ENCODE peak calls at places on chromosomes 7 and 10, in four cellular contexts. I is aorta, A is Caco-2, B is right atrium auricular region. S is an unnamed sample.
A peak's percentile ranks its signal among the peaks of the same experiment; 100 is the strongest.

GRCh38 chr7:2436341-2437104 is 33.1 kb downstream of the CHST12 start:
- DNase-seq in I (no peak), A (no peak), B (no peak), S (no peak)

GRCh38 chr10:80132299-80133139 is at the start of gene PLAC9:
- DNase-seq in I (no peak), A (no peak), B (peak; percentile 55), S (no peak)

GRCh38 chr7:158829021-158829341 is 328 bp downstream of the ESYT2 start:
- DNase-seq in I (peak; percentile 84), A (peak; percentile 72), B (no peak), S (peak; percentile 39)

GRCh38 chr10:99779335-99779734 is 3.1 kb upstream of the ABCC2 start:
- DNase-seq in I (no peak), A (peak; percentile 42), B (no peak), S (no peak)

GRCh38 chr7:93228302-93228701 is 2.0 kb upstream of the HEPACAM2 start:
- DNase-seq in I (no peak), A (peak; percentile 67), B (no peak), S (peak; percentile 16)

GRCh38 chr10:12252882-12253546 is 57.0 kb downstream of the CDC123 start:
- DNase-seq in I (no peak), A (peak; percentile 58), B (no peak), S (peak; percentile 40)

GRCh38 chr10:36349445-36350063 is 707.5 kb upstream of the FZD8 start:
- DNase-seq in I (peak; percentile 48), A (no peak), B (no peak), S (no peak)

GRCh38 chr7:110157631-110158362 is 933.1 kb upstream of the LRRN3 start:
- DNase-seq in I (no peak), A (no peak), B (no peak), S (no peak)

GRCh38 chr7:16399916-16400895 is 21.1 kb downstream of the CRPPA start:
- DNase-seq in I (no peak), A (no peak), B (no peak), S (no peak)

GRCh38 chr10:34957531-34957930 is 132.6 kb downstream of the CUL2 start:
- DNase-seq in I (no peak), A (no peak), B (no peak), S (no peak)

GRCh38 chr7:100865372-100865911 is 1.7 kb upstream of the TRIP6 start:
- DNase-seq in I (no peak), A (no peak), B (no peak), S (no peak)

GRCh38 chr7:151844080-151844827 is 32.7 kb downstream of the PRKAG2 start:
- DNase-seq in I (peak; percentile 50), A (peak; percentile 48), B (no peak), S (no peak)

GRCh38 chr7:69510114-69510513 is 88.2 kb upstream of the AUTS2 start:
- DNase-seq in I (no peak), A (no peak), B (no peak), S (no peak)

GRCh38 chr10:48639646-48640045 is 34.8 kb upstream of the ARHGAP22 start:
- DNase-seq in I (no peak), A (no peak), B (no peak), S (no peak)

GRCh38 chr10:91319336-91319735 is 90.8 kb upstream of the HECTD2 start:
- DNase-seq in I (no peak), A (no peak), B (no peak), S (no peak)

GRCh38 chr7:134686782-134687181 is 40.1 kb downstream of the BPGM start:
- DNase-seq in I (no peak), A (no peak), B (no peak), S (peak; percentile 74)

GRCh38 chr7:111229951-111230350 is 139.0 kb downstream of the LRRN3 start:
- DNase-seq in I (no peak), A (no peak), B (no peak), S (no peak)

GRCh38 chr7:22348379-22348778 is 8.6 kb downstream of the RAPGEF5 start:
- DNase-seq in I (no peak), A (no peak), B (no peak), S (no peak)

GRCh38 chr10:69237528-69238159 is 17.5 kb downstream of the HKDC1 start:
- DNase-seq in I (peak; percentile 89), A (peak; percentile 95), B (peak; percentile 91), S (peak; percentile 91)

GRCh38 chr7:157273208-157274202 is 63.3 kb upstream of the DNAJB6 start:
- DNase-seq in I (peak; percentile 80), A (peak; percentile 84), B (no peak), S (peak; percentile 41)

GRCh38 chr10:131630772-131631258 is 270.0 kb upstream of the PPP2R2D start:
- DNase-seq in I (no peak), A (no peak), B (no peak), S (no peak)

GRCh38 chr7:117097860-117098259 is 144.6 kb downstream of the ST7 start:
- DNase-seq in I (no peak), A (no peak), B (no peak), S (no peak)

GRCh38 chr7:33472348-33473025 is 343.1 kb downstream of the BBS9 start:
- DNase-seq in I (no peak), A (no peak), B (no peak), S (no peak)

GRCh38 chr10:114337510-114338462 is 66.5 kb downstream of the AFAP1L2 start:
- DNase-seq in I (no peak), A (no peak), B (no peak), S (no peak)

GRCh38 chr10:125035136-125035535 is 93.2 kb downstream of the ZRANB1 start:
- DNase-seq in I (no peak), A (no peak), B (no peak), S (no peak)

GRCh38 chr7:150431839-150432658 is 18.4 kb upstream of the GIMAP8 start:
- DNase-seq in I (no peak), A (no peak), B (peak; percentile 40), S (no peak)
- H3K4me1 ChIP-seq in I (no peaks in the 10 kb centered on the region), A (no peaks in the 10 kb centered on the region), B (no peaks in the 10 kb centered on the region), S (no peaks in the 10 kb centered on the region)

DNA sequence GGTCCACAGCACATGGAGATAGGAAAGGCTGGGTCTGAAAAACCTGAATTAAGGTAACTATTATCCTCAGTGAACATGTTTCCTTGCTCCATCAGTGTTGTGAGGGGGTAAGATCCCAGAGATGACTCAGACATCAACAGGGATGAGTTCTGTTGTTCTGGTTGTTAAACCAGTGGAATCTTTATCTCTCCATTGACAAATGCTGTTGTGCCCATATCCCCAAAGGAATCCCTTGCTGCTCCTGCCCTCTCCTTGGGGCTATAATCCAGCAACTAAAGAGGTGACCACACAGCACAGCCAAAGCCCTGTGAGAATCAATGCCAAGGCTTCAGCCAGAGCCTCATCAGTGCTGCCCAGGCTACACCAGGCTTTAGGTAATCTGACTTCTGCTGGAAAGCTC is 113.4 kb downstream of the JAZF1 start:
- DNase-seq in I (no peak), A (no peak), B (no peak), S (no peak)
- H3K4me1 ChIP-seq in I (peaks cover 5% of the 10 kb centered on the region), A (no peaks in the 10 kb centered on the region), B (no peaks in the 10 kb centered on the region), S (peaks cover 18% of the 10 kb centered on the region)

DNA sequence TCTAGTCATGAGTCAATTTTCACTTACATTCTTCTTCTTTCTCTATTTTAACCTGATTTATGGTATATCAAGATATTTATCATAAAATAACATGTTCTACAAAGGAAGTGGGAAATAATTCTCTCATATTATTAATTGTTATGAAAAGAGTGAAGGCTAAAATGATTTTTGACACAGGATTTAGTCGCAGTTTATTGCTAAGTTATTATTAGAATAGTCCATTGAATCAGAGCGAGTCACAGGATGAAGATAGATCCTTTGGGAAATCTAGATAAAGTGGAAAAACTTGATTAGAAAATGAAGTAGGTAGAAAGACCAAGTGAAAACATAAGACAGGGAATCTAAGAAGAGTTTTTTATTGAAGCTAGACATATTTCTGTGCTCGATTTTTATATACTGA is 184.3 kb upstream of the DGKB start:
- DNase-seq in I (no peak), A (no peak), B (no peak), S (no peak)
- H3K4me1 ChIP-seq in I (no peaks in the 10 kb centered on the region), A (no peaks in the 10 kb centered on the region), B (no peaks in the 10 kb centered on the region), S (no peaks in the 10 kb centered on the region)

DNA sequence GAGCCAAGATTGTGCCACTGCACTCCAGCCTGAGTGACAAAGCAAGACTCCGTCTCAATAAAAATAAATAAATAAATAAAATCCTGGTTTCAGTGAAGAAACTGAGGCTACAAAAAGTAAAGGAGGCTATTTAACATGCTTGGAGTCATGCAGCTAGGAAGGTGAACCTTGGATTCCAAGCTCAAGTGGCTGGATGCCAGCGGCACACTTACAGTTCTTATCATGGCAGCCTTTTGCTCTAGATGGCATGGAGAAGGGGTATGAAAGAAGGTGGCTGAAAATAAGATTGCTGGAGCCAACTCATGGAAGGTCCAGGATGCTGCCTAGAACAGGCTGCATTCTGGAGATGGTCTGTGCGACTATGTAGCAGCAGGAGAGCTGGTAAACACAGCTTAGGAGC is 170.0 kb downstream of the SLC25A13 start:
- DNase-seq in I (no peak), A (no peak), B (no peak), S (no peak)
- H3K4me1 ChIP-seq in I (no peaks in the 10 kb centered on the region), A (no peaks in the 10 kb centered on the region), B (no peaks in the 10 kb centered on the region), S (no peaks in the 10 kb centered on the region)

GRCh38 chr10:22649390-22649841 is 65.0 kb downstream of the PIP4K2A start:
- DNase-seq in I (no peak), A (no peak), B (no peak), S (no peak)

GRCh38 chr10:22648547-22648961 is 65.8 kb downstream of the PIP4K2A start:
- DNase-seq in I (no peak), A (no peak), B (no peak), S (no peak)

GRCh38 chr10:22649977-22650376 is 64.4 kb downstream of the PIP4K2A start:
- DNase-seq in I (no peak), A (no peak), B (no peak), S (no peak)

GRCh38 chr10:22652988-22653431 is 61.4 kb downstream of the PIP4K2A start:
- DNase-seq in I (no peak), A (no peak), B (no peak), S (no peak)

DNA sequence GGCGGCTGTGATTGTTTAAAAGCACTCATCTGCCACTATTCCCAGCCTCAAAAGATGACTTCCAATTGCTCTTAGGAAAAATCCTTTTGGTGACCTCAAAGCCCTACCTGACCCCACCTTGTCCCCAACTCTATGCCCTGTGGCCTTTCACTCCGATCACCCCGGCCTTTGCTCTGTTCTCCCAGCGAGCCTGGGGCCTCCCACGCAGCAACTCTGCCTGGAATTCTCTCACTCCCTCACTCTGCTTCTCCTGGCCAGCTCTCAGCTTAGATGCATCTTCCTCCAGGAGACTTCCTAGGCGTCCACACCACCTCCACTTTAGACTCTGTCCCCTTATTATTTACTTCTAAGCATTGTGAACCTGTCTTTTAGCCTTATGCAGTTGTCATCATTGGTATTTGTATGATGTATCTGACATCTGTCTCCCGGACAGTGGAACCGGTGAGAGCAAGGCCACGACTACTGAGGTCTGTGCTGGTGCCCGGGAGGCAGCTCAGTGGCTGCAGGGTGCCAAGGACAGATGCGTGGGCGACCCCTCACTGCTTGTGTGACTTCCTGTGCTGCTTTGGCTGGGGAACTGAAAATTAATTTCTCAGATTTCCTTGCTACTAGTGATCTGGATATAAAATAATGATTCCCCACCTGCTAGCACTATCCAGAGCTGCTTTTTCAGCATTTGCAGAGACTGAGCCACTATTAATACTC is 63.0 kb downstream of the PIP4K2A start:
- DNase-seq in I (no peak), A (no peak), B (no peak), S (no peak)
- H3K4me1 ChIP-seq in I (peaks cover 10% of the 10 kb centered on the region), A (peaks cover 42% of the 10 kb centered on the region), B (no peaks in the 10 kb centered on the region), S (no peaks in the 10 kb centered on the region)

GRCh38 chr10:79074732-79075131 is 6.0 kb downstream of the ZMIZ1 start:
- DNase-seq in I (no peak), A (no peak), B (no peak), S (no peak)
- H3K4me1 ChIP-seq in I (no peaks in the 10 kb centered on the region), A (peaks cover 78% of the 10 kb centered on the region), B (no peaks in the 10 kb centered on the region), S (peaks cover 28% of the 10 kb centered on the region)

S was measured in HAP-1.